ENCODE peak calls at places on chromosomes 16 and 17, in ten cellular contexts. A, G, O, P, Y, U, F, X, T and E are unnamed samples.

GRCh38 chr16:1054660-1055556 is 17.6 kb upstream of the SSTR5 start:
- DNase-seq in T (peak; percentile 7), Y (no peak), A (peak; percentile 93), O (peak; percentile 75), P (no peak), X (peak; percentile 59), U (peak; percentile 33), G (no peak), F (no peak), E (no peak)

GRCh38 chr17:187130-187529 is 5.7 kb upstream of the DOC2B start:
- DNase-seq in P (no peak), U (no peak), Y (no peak), G (no peak), A (no peak), X (no peak), F (no peak), O (no peak), T (no peak), E (no peak)

GRCh38 chr16:27859020-27859419 is 204.5 kb downstream of the GSG1L start:
- DNase-seq in O (no peak), A (no peak), P (no peak), U (no peak), Y (no peak), T (no peak), X (no peak), F (no peak), G (no peak), E (no peak)

GRCh38 chr17:17904171-17905035 is 67.6 kb upstream of the SREBF1 start:
- DNase-seq in X (peak; percentile 17), P (no peak), F (no peak), G (no peak), A (no peak), T (no peak), Y (no peak), U (no peak), O (no peak), E (no peak)

GRCh38 chr16:68319185-68319908 is 8.5 kb downstream of the PRMT7 start:
- DNase-seq in A (no peak), O (no peak), F (no peak), G (no peak), Y (no peak), T (no peak), U (peak; percentile 38), P (no peak), X (no peak), E (peak; percentile 49)

GRCh38 chr16:88320947-88321634 is 61.7 kb upstream of the ZNF469 start:
- DNase-seq in X (no peak), U (no peak), O (no peak), Y (no peak), P (no peak), F (no peak), G (no peak), A (no peak), T (no peak), E (no peak)

GRCh38 chr16:53822936-53823529 is 119.1 kb downstream of the FTO start:
- DNase-seq in P (no peak), Y (no peak), X (no peak), O (no peak), F (no peak), U (no peak), T (peak; percentile 62), G (no peak), A (no peak), E (no peak)

GRCh38 chr17:2931426-2931825 is 132.0 kb downstream of the OR1D5 start:
- DNase-seq in U (no peak), T (no peak), X (no peak), G (no peak), P (no peak), F (no peak), A (no peak), Y (no peak), O (no peak), E (no peak)

GRCh38 chr17:45996282-45996937 is 2.6 kb upstream of the STH start:
- DNase-seq in U (no peak), P (no peak), G (no peak), A (no peak), T (no peak), Y (no peak), F (no peak), O (no peak), X (no peak), E (no peak)

GRCh38 chr16:75017670-75018525 is 19.1 kb downstream of the ZNRF1 start:
- DNase-seq in G (no peak), T (no peak), Y (no peak), A (no peak), F (no peak), O (no peak), P (no peak), U (no peak), X (no peak), E (no peak)

GRCh38 chr17:65139045-65139764 is 2.0 kb downstream of the RGS9 start:
- DNase-seq in F (no peak), U (no peak), O (no peak), G (no peak), P (no peak), A (no peak), X (no peak), Y (no peak), T (no peak), E (no peak)

GRCh38 chr17:55587608-55588139 is 76.4 kb upstream of the SMIM36 start:
- DNase-seq in G (no peak), F (no peak), T (no peak), P (no peak), X (no peak), O (no peak), A (no peak), Y (no peak), U (no peak), E (no peak)

GRCh38 chr16:49706620-49707355 is 149.1 kb downstream of the ZNF423 start:
- DNase-seq in T (no peak), O (no peak), X (no peak), F (no peak), P (no peak), U (no peak), Y (no peak), G (no peak), A (no peak), E (no peak)

GRCh38 chr16:51875834-51876725 is 670.9 kb downstream of the TOX3 start:
- DNase-seq in P (no peak), F (no peak), O (peak; percentile 2), X (no peak), A (peak; percentile 72), Y (no peak), T (no peak), U (no peak), G (no peak), E (no peak)

GRCh38 chr16:59330030-59330670 is 596.0 kb upstream of the GOT2 start:
- DNase-seq in X (no peak), G (peak; percentile 1), T (no peak), A (no peak), P (no peak), Y (no peak), F (no peak), O (no peak), U (no peak), E (no peak)

GRCh38 chr16:47519037-47519436 is 57.9 kb downstream of the PHKB start:
- DNase-seq in X (no peak), U (no peak), A (no peak), P (no peak), Y (no peak), G (no peak), O (no peak), F (no peak), T (no peak), E (no peak)

GRCh38 chr16:13919683-13920509 is at the start of gene ERCC4:
- DNase-seq in T (peak; percentile 99), G (peak; percentile 96), Y (peak; percentile 94), U (peak; percentile 98), X (peak; percentile 99), O (peak; percentile 100), P (peak; percentile 98), F (peak; percentile 100), A (peak; percentile 98), E (peak; percentile 100)

GRCh38 chr16:2415085-2415484 is 14.2 kb upstream of the CCNF start:
- DNase-seq in F (no peak), T (no peak), Y (no peak), G (no peak), A (no peak), O (no peak), X (no peak), P (no peak), U (no peak), E (no peak)

GRCh38 chr16:4089811-4090293 is 26.4 kb downstream of the ADCY9 start:
- DNase-seq in A (peak; percentile 49), T (no peak), O (no peak), P (no peak), G (no peak), F (no peak), Y (no peak), U (no peak), X (no peak), E (no peak)

GRCh38 chr17:55157165-55157564 is 107.6 kb upstream of the HLF start:
- DNase-seq in P (no peak), X (no peak), O (no peak), T (no peak), A (peak; percentile 21), F (no peak), Y (no peak), G (no peak), U (no peak), E (no peak)

GRCh38 chr16:85206472-85207356 is 94.4 kb upstream of the CIBAR2 start:
- DNase-seq in G (no peak), P (no peak), F (no peak), A (peak; percentile 48), T (no peak), X (peak; percentile 45), Y (no peak), U (no peak), O (peak; percentile 46), E (no peak)